ENCODE peak calls at places on chromosomes 7 and 10, in nine cellular contexts. G, W, J, Y, R, C, D, U and V are unnamed samples.

GRCh38 chr10:4847580-4848020 is 21.6 kb downstream of the AKR1E2 start:
- DNase-seq in G (peak), W (no peak), J (no peak), Y (no peak), R (peak), C (peak), D (peak), U (no peak), V (no peak)

GRCh38 chr7:45978731-45979211 is 57.7 kb upstream of the IGFBP3 start:
- DNase-seq in G (no peak), W (no peak), J (no peak), Y (no peak), R (no peak), C (no peak), D (peak), U (no peak), V (no peak)

GRCh38 chr10:62613429-62613828 is 191.1 kb upstream of the ADO start:
- DNase-seq in G (peak), W (no peak), J (no peak), Y (no peak), R (no peak), C (peak), D (no peak), U (no peak), V (no peak)

GRCh38 chr7:131502810-131503545 is 53.5 kb downstream of the PODXL start:
- DNase-seq in G (peak), W (no peak), J (peak), Y (no peak), R (no peak), C (peak), D (no peak), U (no peak), V (no peak)

GRCh38 chr10:32582946-32583345 is 137.0 kb downstream of the CCDC7 start:
- DNase-seq in G (peak), W (no peak), J (no peak), Y (no peak), R (no peak), C (no peak), D (no peak), U (no peak), V (no peak)

GRCh38 chr7:74029094-74029785 is 1.3 kb downstream of the ELN start:
- DNase-seq in G (no peak), W (peak), J (no peak), Y (no peak), R (no peak), C (no peak), D (no peak), U (no peak), V (no peak)

GRCh38 chr7:106841896-106842390 is 23.1 kb upstream of the PIK3CG start:
- DNase-seq in G (no peak), W (no peak), J (peak), Y (no peak), R (no peak), C (no peak), D (peak), U (no peak), V (no peak)

GRCh38 chr7:135712796-135713195 is 15.2 kb downstream of the SLC13A4 start:
- DNase-seq in G (no peak), W (no peak), J (no peak), Y (no peak), R (no peak), C (no peak), D (no peak), U (no peak), V (no peak)

GRCh38 chr7:139539231-139539630 is 15.7 kb downstream of the CLEC2L start:
- DNase-seq in G (no peak), W (no peak), J (no peak), Y (no peak), R (no peak), C (no peak), D (no peak), U (no peak), V (no peak)

GRCh38 chr7:141686074-141686473 is 15.9 kb downstream of the DENND11 start:
- DNase-seq in G (no peak), W (no peak), J (no peak), Y (no peak), R (no peak), C (no peak), D (no peak), U (no peak), V (no peak)

GRCh38 chr7:39428221-39428620 is 138.0 kb upstream of the YAE1 start:
- DNase-seq in G (peak), W (no peak), J (no peak), Y (no peak), R (no peak), C (peak), D (peak), U (no peak), V (no peak)

GRCh38 chr7:158325530-158326381 is 261.9 kb downstream of the PTPRN2 start:
- DNase-seq in G (no peak), W (no peak), J (no peak), Y (no peak), R (peak), C (peak), D (no peak), U (no peak), V (no peak)

GRCh38 chr10:17200885-17201164 is 647 bp downstream of the TRDMT1 start:
- DNase-seq in G (peak), W (peak), J (peak), Y (no peak), R (peak), C (peak), D (peak), U (peak), V (peak)

GRCh38 chr10:120719333-120719732 is 131.8 kb upstream of the WDR11 start:
- DNase-seq in G (no peak), W (no peak), J (no peak), Y (no peak), R (no peak), C (no peak), D (no peak), U (no peak), V (no peak)

GRCh38 chr10:7444576-7445226 is 33.9 kb upstream of the SFMBT2 start:
- DNase-seq in G (no peak), W (no peak), J (no peak), Y (no peak), R (no peak), C (no peak), D (no peak), U (no peak), V (no peak)

GRCh38 chr10:120727001-120727400 is 124.2 kb upstream of the WDR11 start:
- DNase-seq in G (no peak), W (no peak), J (no peak), Y (no peak), R (no peak), C (no peak), D (no peak), U (no peak), V (no peak)

GRCh38 chr7:126483972-126484371 is 768.8 kb downstream of the GRM8 start:
- DNase-seq in G (no peak), W (no peak), J (no peak), Y (no peak), R (no peak), C (no peak), D (no peak), U (no peak), V (no peak)

GRCh38 chr10:69057261-69057950 is 30.5 kb upstream of the SRGN start:
- DNase-seq in G (no peak), W (no peak), J (peak), Y (no peak), R (no peak), C (no peak), D (no peak), U (peak), V (peak)
- TF ChIP-seq CTCF in G (no peak), W (no peak), J (peak), Y (no peak), R (no peak), C (no peak), D (no peak), U (no peak), V (no peak)

GRCh38 chr10:92839191-92840085 is 8.9 kb upstream of the EXOC6 start:
- DNase-seq in G (peak), W (peak), J (peak), Y (no peak), R (no peak), C (peak), D (no peak), U (peak), V (peak)
- TF ChIP-seq CTCF in G (no peak), W (no peak), J (no peak), Y (peak), R (no peak), C (peak), D (peak), U (peak), V (peak)

GRCh38 chr10:29411666-29412335 is 122.9 kb downstream of the LYZL1 start:
- DNase-seq in G (no peak), W (no peak), J (no peak), Y (no peak), R (no peak), C (no peak), D (peak), U (no peak), V (no peak)

GRCh38 chr10:29407280-29407858 is 118.5 kb downstream of the LYZL1 start:
- DNase-seq in G (peak), W (no peak), J (no peak), Y (no peak), R (no peak), C (no peak), D (no peak), U (no peak), V (no peak)

GRCh38 chr10:29412452-29413004 is 123.7 kb downstream of the LYZL1 start:
- DNase-seq in G (peak), W (no peak), J (no peak), Y (no peak), R (no peak), C (no peak), D (no peak), U (no peak), V (no peak)

GRCh38 chr10:29408847-29409240 is 120.0 kb downstream of the LYZL1 start:
- DNase-seq in G (peak), W (no peak), J (no peak), Y (no peak), R (no peak), C (no peak), D (no peak), U (no peak), V (no peak)

GRCh38 chr10:29409241-29410051 is 120.6 kb downstream of the LYZL1 start:
- DNase-seq in G (peak), W (peak), J (peak), Y (peak), R (peak), C (peak), D (peak), U (peak), V (peak)
- TF ChIP-seq CTCF in G (no peak), W (no peak), J (peak), Y (no peak), R (peak), C (peak), D (no peak), U (no peak), V (no peak)

DNA sequence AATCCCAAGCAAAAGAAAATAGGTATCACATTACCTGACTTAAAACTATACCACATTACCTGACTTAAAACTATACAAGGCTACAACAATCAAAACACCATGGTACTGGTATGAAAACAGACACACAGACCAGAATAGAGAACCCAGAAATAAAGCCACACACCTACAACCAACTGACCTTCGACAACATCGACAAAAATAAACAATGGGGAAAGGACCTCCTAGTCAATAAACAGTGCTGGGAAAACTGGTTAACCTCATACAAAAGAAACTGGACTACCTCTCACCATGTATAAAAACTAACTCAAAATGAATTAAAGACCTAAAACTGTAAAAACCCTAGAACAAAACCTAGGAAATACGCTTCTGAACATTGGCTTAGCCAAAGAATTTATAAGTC is 22.5 kb downstream of the SNX13 start:
- DNase-seq in G (no peak), W (no peak), J (no peak), Y (no peak), R (no peak), C (no peak), D (no peak), U (no peak), V (no peak)
- TF ChIP-seq CTCF in G (no peak), W (no peak), J (no peak), Y (no peak), R (no peak), C (no peak), D (no peak), U (no peak), V (no peak)

DNA sequence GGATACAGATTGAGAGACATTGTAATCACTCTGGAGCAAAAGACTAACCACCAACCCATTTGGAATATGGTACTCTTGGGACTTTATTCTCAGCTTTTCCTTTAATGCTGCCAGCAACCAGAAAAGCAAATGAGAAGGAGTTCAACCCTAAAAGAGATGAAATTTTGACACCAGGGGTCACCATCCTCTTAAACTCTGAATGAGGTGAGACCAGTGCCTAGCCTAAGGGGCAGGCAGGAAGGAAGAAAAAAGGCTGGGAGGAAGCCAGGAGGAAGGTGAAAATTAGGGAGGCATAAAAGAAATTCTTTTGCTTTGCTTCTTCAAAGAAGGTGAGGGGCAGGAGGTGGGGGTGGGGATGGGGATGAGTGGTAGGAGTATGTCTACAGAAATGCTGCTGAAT is 135.8 kb downstream of the JAZF1 start:
- DNase-seq in G (no peak), W (no peak), J (no peak), Y (no peak), R (no peak), C (no peak), D (no peak), U (no peak), V (no peak)
- TF ChIP-seq CTCF in G (no peak), W (no peak), J (no peak), Y (no peak), R (no peak), C (no peak), D (no peak), U (no peak), V (no peak)

GRCh38 chr7:1593091-1593866 is 23.4 kb upstream of the PSMG3 start:
- DNase-seq in G (no peak), W (no peak), J (no peak), Y (no peak), R (no peak), C (no peak), D (no peak), U (no peak), V (no peak)
- TF ChIP-seq CTCF in G (peak), W (peak), J (peak), Y (no peak), R (peak), C (peak), D (peak), U (peak), V (peak)

DNA sequence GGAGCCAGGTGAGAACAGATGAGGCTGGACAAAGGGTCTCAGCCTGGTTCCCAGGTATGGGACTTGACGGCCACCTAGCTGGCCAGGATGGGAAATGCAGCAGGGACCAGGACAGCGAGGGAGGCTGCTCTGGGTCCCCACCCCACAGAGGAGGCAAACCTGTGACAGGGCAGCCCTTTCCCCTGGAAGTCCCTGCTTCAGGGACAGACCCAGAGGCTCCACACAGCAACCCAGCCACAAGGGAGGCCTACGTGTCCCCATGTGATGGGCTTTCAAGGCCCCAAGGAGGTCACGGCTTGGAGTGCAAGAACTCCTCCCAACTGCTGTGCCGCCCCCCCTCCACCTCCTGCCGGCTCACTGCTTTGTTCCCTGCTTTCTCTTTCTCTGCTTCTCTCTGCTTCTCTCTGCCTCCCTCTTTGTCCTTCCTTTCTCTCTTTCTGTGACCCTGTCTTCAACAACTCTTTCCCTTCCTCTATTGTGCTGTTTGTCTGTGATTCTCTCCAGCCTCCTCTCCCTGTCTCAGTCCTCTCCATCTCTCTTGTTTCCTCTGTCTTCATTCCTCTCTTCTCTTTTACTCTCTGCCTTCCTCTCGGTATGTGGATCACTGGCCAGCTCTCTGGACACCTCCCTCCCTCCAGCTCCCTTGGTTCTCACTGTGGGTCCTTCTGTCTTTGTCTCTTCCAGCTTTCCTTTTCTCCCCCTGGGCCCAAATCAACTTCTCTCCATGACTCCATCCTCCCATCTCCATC is 9.6 kb upstream of the EIF5AL1 start:
- DNase-seq in G (no peak), W (no peak), J (no peak), Y (no peak), R (no peak), C (no peak), D (peak), U (no peak), V (no peak)
- TF ChIP-seq CTCF in G (peak), W (no peak), J (peak), Y (no peak), R (peak), C (peak), D (peak), U (no peak), V (peak)